ENCODE peak calls at places on chromosomes 3 and 15, in six cellular contexts. M is Ammon's horn; F is effector CD4-positive, alpha-beta T cell; Z is COR-L47; G is WTC11; L is kidney epithelial cell. A is an unnamed sample.

GRCh38 chr3:155497930-155498647 is 204.6 kb upstream of the STRIT1 start:
- DNase-seq in M (no peak), F (no peak), Z (no peak), G (no peak), L (peak; percentile 80), A (no peak)

GRCh38 chr3:165389064-165389463 is 192.9 kb upstream of the SLITRK3 start:
- DNase-seq in M (peak; percentile 14), F (no peak), Z (no peak), G (no peak), L (no peak), A (no peak)

GRCh38 chr15:83694030-83694429 is 40.1 kb downstream of the ADAMTSL3 start:
- DNase-seq in M (no peak), F (no peak), Z (no peak), G (no peak), L (peak; percentile 45), A (peak; percentile 42)

GRCh38 chr15:56996746-56997470 is 78.5 kb downstream of the TCF12 start:
- DNase-seq in M (no peak), F (no peak), Z (no peak), G (no peak), L (no peak), A (no peak)

GRCh38 chr3:57006048-57006709 is 54.3 kb upstream of the SPATA12 start:
- DNase-seq in M (no peak), F (no peak), Z (peak; percentile 49), G (no peak), L (no peak), A (no peak)

GRCh38 chr3:32961189-32961715 is 9.8 kb downstream of the CCR4 start:
- DNase-seq in M (no peak), F (peak; percentile 29), Z (no peak), G (no peak), L (no peak), A (no peak)

GRCh38 chr15:98845138-98845884 is 162.3 kb downstream of the PGPEP1L start:
- DNase-seq in M (no peak), F (no peak), Z (no peak), G (no peak), L (no peak), A (no peak)

GRCh38 chr3:30199096-30199734 is 407.2 kb upstream of the TGFBR2 start:
- DNase-seq in M (peak; percentile 75), F (peak; percentile 61), Z (peak; percentile 7), G (peak; percentile 62), L (peak; percentile 5), A (peak; percentile 49)

GRCh38 chr3:194261581-194262063 is 89.5 kb downstream of the CPN2 start:
- DNase-seq in M (no peak), F (no peak), Z (no peak), G (no peak), L (no peak), A (no peak)

GRCh38 chr15:79474252-79474651 is 42.1 kb downstream of the MINAR1 start:
- DNase-seq in M (no peak), F (no peak), Z (no peak), G (no peak), L (no peak), A (no peak)

GRCh38 chr15:29120593-29121368 is 148.8 kb downstream of the NSMCE3 start:
- DNase-seq in M (no peak), F (no peak), Z (no peak), G (no peak), L (no peak), A (no peak)

GRCh38 chr3:147120029-147120428 is 286.3 kb downstream of the ZIC4 start:
- DNase-seq in M (peak; percentile 4), F (no peak), Z (peak; percentile 38), G (no peak), L (no peak), A (no peak)

GRCh38 chr3:51813539-51813938 is 34.5 kb upstream of the IQCF6 start:
- DNase-seq in M (peak; percentile 72), F (no peak), Z (no peak), G (no peak), L (no peak), A (no peak)

GRCh38 chr3:44468572-44469520 is 8.6 kb downstream of the ZNF445 start:
- DNase-seq in M (no peak), F (no peak), Z (no peak), G (peak; percentile 16), L (peak; percentile 19), A (peak; percentile 36)

GRCh38 chr15:32706704-32707103 is 11.1 kb upstream of the GREM1 start:
- DNase-seq in M (no peak), F (no peak), Z (no peak), G (no peak), L (no peak), A (no peak)

GRCh38 chr3:39935261-39935660 is 125.9 kb downstream of the MYRIP start:
- DNase-seq in M (no peak), F (no peak), Z (no peak), G (no peak), L (no peak), A (no peak)

GRCh38 chr3:14780927-14781507 is 37.7 kb upstream of the FGD5 start:
- DNase-seq in M (no peak), F (no peak), Z (peak; percentile 34), G (peak; percentile 86), L (peak; percentile 14), A (peak; percentile 80)

GRCh38 chr3:29065211-29065785 is 215.6 kb upstream of the RBMS3 start:
- DNase-seq in M (peak; percentile 79), F (no peak), Z (peak; percentile 78), G (peak; percentile 45), L (peak; percentile 100), A (peak; percentile 71)

GRCh38 chr3:139439278-139439677 is 37.0 kb downstream of the RBP2 start:
- DNase-seq in M (no peak), F (no peak), Z (no peak), G (no peak), L (no peak), A (peak; percentile 15)

GRCh38 chr3:186839874-186840641 is 2.5 kb upstream of the ADIPOQ start:
- DNase-seq in M (no peak), F (no peak), Z (no peak), G (no peak), L (peak; percentile 87), A (peak; percentile 78)

GRCh38 chr3:41681479-41681878 is 280.4 kb downstream of the ULK4 start:
- DNase-seq in M (no peak), F (no peak), Z (peak; percentile 8), G (no peak), L (peak; percentile 89), A (peak; percentile 12)

GRCh38 chr3:150391200-150391599 is 16.9 kb upstream of the TSC22D2 start:
- DNase-seq in M (no peak), F (no peak), Z (no peak), G (no peak), L (no peak), A (no peak)

GRCh38 chr15:51621917-51622268 is 678 bp downstream of the DMXL2 start:
- DNase-seq in M (peak; percentile 87), F (no peak), Z (peak; percentile 48), G (peak; percentile 46), L (no peak), A (peak; percentile 71)

GRCh38 chr3:81726132-81726531 is 35.3 kb downstream of the GBE1 start:
- DNase-seq in M (no peak), F (no peak), Z (no peak), G (no peak), L (no peak), A (no peak)

GRCh38 chr15:64110945-64111678 is 15.3 kb downstream of the SNX1 start:
- DNase-seq in M (no peak), F (no peak), Z (no peak), G (no peak), L (no peak), A (no peak)

GRCh38 chr15:96336045-96336642 is 5.6 kb downstream of the NR2F2 start:
- DNase-seq in M (no peak), F (no peak), Z (no peak), G (no peak), L (no peak), A (peak; percentile 16)